ENCODE peak calls at places on chromosomes 1 and 21, in four cellular contexts. One of them, this sample, is unnamed.

GRCh38 chr1:111992396-111992985 is 3.0 kb upstream of the KCND3 start:
- DNase-seq in dorsolateral prefrontal cortex: no peak
- DNase-seq in NCI-H774: no peak
- DNase-seq in RWPE1: no peak
- DNase-seq in this sample: no peak

GRCh38 chr1:195530961-195531360 is 1077.3 kb downstream of the KCNT2 start:
- DNase-seq in dorsolateral prefrontal cortex: no peak
- DNase-seq in RWPE1: no peak
- DNase-seq in NCI-H774: no peak
- DNase-seq in this sample: no peak

GRCh38 chr1:231421616-231421970 is 494 bp downstream of the EGLN1 start:
- DNase-seq in RWPE1: no peak
- DNase-seq in NCI-H774: peak
- DNase-seq in dorsolateral prefrontal cortex: peak
- DNase-seq in this sample: no peak

GRCh38 chr21:17441370-17441769 is 71.5 kb upstream of the CXADR start:
- DNase-seq in NCI-H774: peak
- DNase-seq in RWPE1: no peak
- DNase-seq in dorsolateral prefrontal cortex: no peak
- DNase-seq in this sample: no peak

GRCh38 chr1:12464627-12465056 is 153.4 kb downstream of the DHRS3 start:
- DNase-seq in dorsolateral prefrontal cortex: no peak
- DNase-seq in NCI-H774: no peak
- DNase-seq in RWPE1: no peak
- DNase-seq in this sample: no peak

GRCh38 chr1:13781907-13782633 is 82.1 kb downstream of the PRDM2 start:
- DNase-seq in NCI-H774: no peak
- DNase-seq in RWPE1: no peak
- DNase-seq in dorsolateral prefrontal cortex: no peak
- DNase-seq in this sample: no peak

GRCh38 chr1:24421502-24421901 is 5.9 kb downstream of the NIPAL3 start:
- DNase-seq in NCI-H774: no peak
- DNase-seq in dorsolateral prefrontal cortex: no peak
- DNase-seq in RWPE1: no peak
- DNase-seq in this sample: no peak

GRCh38 chr1:240101737-240102136 is 10.1 kb downstream of the FMN2 start:
- DNase-seq in RWPE1: no peak
- DNase-seq in NCI-H774: no peak
- DNase-seq in dorsolateral prefrontal cortex: no peak
- DNase-seq in this sample: no peak

GRCh38 chr21:33477066-33477465 is 2.7 kb downstream of the TMEM50B start:
- DNase-seq in NCI-H774: no peak
- DNase-seq in RWPE1: no peak
- DNase-seq in dorsolateral prefrontal cortex: no peak
- DNase-seq in this sample: no peak

GRCh38 chr1:119778886-119779560 is 10.3 kb upstream of the HMGCS2 start:
- DNase-seq in dorsolateral prefrontal cortex: no peak
- DNase-seq in NCI-H774: no peak
- DNase-seq in RWPE1: no peak
- DNase-seq in this sample: no peak

GRCh38 chr1:19044471-19044870 is 88.0 kb upstream of the IFFO2 start:
- DNase-seq in dorsolateral prefrontal cortex: peak
- DNase-seq in RWPE1: no peak
- DNase-seq in NCI-H774: no peak
- DNase-seq in this sample: no peak

GRCh38 chr1:8381618-8382017 is 63.7 kb downstream of the SLC45A1 start:
- DNase-seq in dorsolateral prefrontal cortex: no peak
- DNase-seq in RWPE1: no peak
- DNase-seq in NCI-H774: no peak
- DNase-seq in this sample: no peak

GRCh38 chr21:25931791-25932190 is 197.0 kb downstream of the GABPA start:
- DNase-seq in NCI-H774: no peak
- DNase-seq in dorsolateral prefrontal cortex: no peak
- DNase-seq in RWPE1: no peak
- DNase-seq in this sample: no peak

GRCh38 chr21:41207401-41208388 is 39.7 kb downstream of the BACE2 start:
- DNase-seq in NCI-H774: no peak
- DNase-seq in RWPE1: no peak
- DNase-seq in dorsolateral prefrontal cortex: no peak
- DNase-seq in this sample: peak

GRCh38 chr1:153506831-153507413 is 28.9 kb downstream of the S100A6 start:
- DNase-seq in RWPE1: peak
- DNase-seq in NCI-H774: no peak
- DNase-seq in dorsolateral prefrontal cortex: no peak
- DNase-seq in this sample: no peak

GRCh38 chr1:183522104-183522503 is 49.8 kb downstream of the SMG7 start:
- DNase-seq in RWPE1: no peak
- DNase-seq in dorsolateral prefrontal cortex: no peak
- DNase-seq in NCI-H774: no peak
- DNase-seq in this sample: no peak

GRCh38 chr1:42177551-42177981 is 13.0 kb upstream of the GUCA2A start:
- DNase-seq in RWPE1: no peak
- DNase-seq in dorsolateral prefrontal cortex: no peak
- DNase-seq in NCI-H774: peak
- DNase-seq in this sample: no peak

GRCh38 chr1:36876990-36877389 is 157.3 kb downstream of the GRIK3 start:
- DNase-seq in RWPE1: no peak
- DNase-seq in NCI-H774: no peak
- DNase-seq in dorsolateral prefrontal cortex: no peak
- DNase-seq in this sample: no peak

GRCh38 chr1:203799157-203799556 is 3.7 kb downstream of the ZBED6 start:
- DNase-seq in NCI-H774: no peak
- DNase-seq in RWPE1: no peak
- DNase-seq in dorsolateral prefrontal cortex: no peak
- DNase-seq in this sample: no peak

GRCh38 chr1:172167801-172168596 is 252.5 kb upstream of the C1orf105 start:
- DNase-seq in RWPE1: no peak
- DNase-seq in NCI-H774: peak
- DNase-seq in dorsolateral prefrontal cortex: no peak
- DNase-seq in this sample: no peak

GRCh38 chr1:246131095-246131494 is 376.0 kb downstream of the SMYD3 start:
- DNase-seq in NCI-H774: no peak
- DNase-seq in RWPE1: no peak
- DNase-seq in dorsolateral prefrontal cortex: no peak
- DNase-seq in this sample: no peak

GRCh38 chr1:109133815-109134214 is 19.9 kb downstream of the ELAPOR1 start:
- DNase-seq in NCI-H774: no peak
- DNase-seq in dorsolateral prefrontal cortex: peak
- DNase-seq in RWPE1: no peak
- DNase-seq in this sample: no peak

GRCh38 chr21:32328595-32328994 is 29.9 kb downstream of the MRAP start:
- DNase-seq in RWPE1: no peak
- DNase-seq in dorsolateral prefrontal cortex: no peak
- DNase-seq in NCI-H774: no peak
- DNase-seq in this sample: no peak

GRCh38 chr1:30649321-30649991 is 73.9 kb downstream of the MATN1 start:
- DNase-seq in RWPE1: peak
- DNase-seq in dorsolateral prefrontal cortex: peak
- DNase-seq in NCI-H774: no peak
- DNase-seq in this sample: no peak

GRCh38 chr1:46413596-46413985 is 19.5 kb downstream of the FAAH start:
- DNase-seq in NCI-H774: no peak
- DNase-seq in dorsolateral prefrontal cortex: no peak
- DNase-seq in RWPE1: no peak
- DNase-seq in this sample: peak

GRCh38 chr1:222829868-222830267 is 15.0 kb downstream of the DISP1 start:
- DNase-seq in RWPE1: no peak
- DNase-seq in NCI-H774: no peak
- DNase-seq in dorsolateral prefrontal cortex: no peak
- DNase-seq in this sample: no peak

GRCh38 chr1:54885863-54886723 is 902 bp downstream of the DHCR24 start:
- DNase-seq in RWPE1: peak
- DNase-seq in NCI-H774: peak
- DNase-seq in dorsolateral prefrontal cortex: no peak
- DNase-seq in this sample: peak

GRCh38 chr1:157969693-157970485 is 23.6 kb upstream of the KIRREL1 start:
- DNase-seq in RWPE1: peak
- DNase-seq in NCI-H774: no peak
- DNase-seq in dorsolateral prefrontal cortex: no peak
- DNase-seq in this sample: peak

GRCh38 chr1:67831850-67832513 is 1.3 kb downstream of the GNG12 start:
- DNase-seq in RWPE1: peak
- DNase-seq in NCI-H774: no peak
- DNase-seq in dorsolateral prefrontal cortex: no peak
- DNase-seq in this sample: no peak

GRCh38 chr1:151401860-151402259 is 2.5 kb downstream of the PSMB4 start:
- DNase-seq in dorsolateral prefrontal cortex: no peak
- DNase-seq in RWPE1: no peak
- DNase-seq in NCI-H774: no peak
- DNase-seq in this sample: no peak

GRCh38 chr1:183449223-183449770 is 23.0 kb upstream of the SMG7 start:
- DNase-seq in NCI-H774: no peak
- DNase-seq in RWPE1: no peak
- DNase-seq in dorsolateral prefrontal cortex: no peak
- DNase-seq in this sample: peak

GRCh38 chr1:234300096-234300495 is 73.2 kb upstream of the COA6 start:
- DNase-seq in RWPE1: no peak
- DNase-seq in NCI-H774: no peak
- DNase-seq in dorsolateral prefrontal cortex: no peak
- DNase-seq in this sample: no peak

GRCh38 chr1:231424950-231425805 is 3.1 kb upstream of the EGLN1 start:
- DNase-seq in RWPE1: no peak
- DNase-seq in NCI-H774: no peak
- DNase-seq in dorsolateral prefrontal cortex: no peak
- DNase-seq in this sample: no peak

GRCh38 chr1:25068316-25068715 is 138.2 kb upstream of the RUNX3 start:
- DNase-seq in RWPE1: no peak
- DNase-seq in NCI-H774: no peak
- DNase-seq in dorsolateral prefrontal cortex: no peak
- DNase-seq in this sample: no peak

GRCh38 chr21:44931137-44931500 is 8.7 kb upstream of the SLX9 start:
- DNase-seq in NCI-H774: no peak
- DNase-seq in RWPE1: no peak
- DNase-seq in dorsolateral prefrontal cortex: no peak
- DNase-seq in this sample: peak